ENCODE peak calls at places on chromosomes 13 and 19, in six cellular contexts. P, L, X, G, Z and C are unnamed samples.

GRCh38 chr19:16382775-16383543 is 58.3 kb downstream of the KLF2 start:
- DNase-seq in X (peak), Z (peak), L (peak), G (peak), P (peak), C (peak)

GRCh38 chr13:81686877-81687276 is 1346.0 kb upstream of the SPRY2 start:
- DNase-seq in L (no peak), X (peak), G (no peak), Z (no peak), P (no peak), C (no peak)

GRCh38 chr13:91468301-91468700 is 69.9 kb downstream of the GPC5 start:
- DNase-seq in X (no peak), G (no peak), P (peak), Z (no peak), L (peak), C (no peak)

GRCh38 chr13:32838985-32839384 is 177.2 kb upstream of the KL start:
- DNase-seq in Z (no peak), P (no peak), X (peak), L (peak), G (no peak), C (no peak)

GRCh38 chr19:48396010-48396870 is 2.8 kb downstream of the GRIN2D start:
- DNase-seq in X (no peak), G (no peak), P (no peak), L (no peak), Z (no peak), C (peak)

GRCh38 chr19:6737284-6737872 is at the start of gene GPR108:
- DNase-seq in L (peak), G (peak), P (peak), X (peak), Z (peak), C (peak)

GRCh38 chr19:53772943-53773342 is 51.2 kb downstream of the NLRP12 start:
- DNase-seq in Z (peak), P (peak), G (peak), L (peak), X (peak), C (no peak)

GRCh38 chr13:102903659-102904407 is 58.0 kb downstream of the ERCC5 start:
- DNase-seq in Z (no peak), X (peak), P (peak), L (peak), G (no peak), C (no peak)

GRCh38 chr13:106373304-106373988 is 162.0 kb downstream of the EFNB2 start:
- DNase-seq in Z (no peak), G (no peak), L (no peak), P (no peak), X (peak), C (no peak)

GRCh38 chr13:26007774-26008173 is 44.0 kb downstream of the SHISA2 start:
- DNase-seq in P (no peak), L (no peak), Z (no peak), X (peak), G (no peak), C (no peak)

GRCh38 chr13:76314495-76314894 is 571.7 kb downstream of the KCTD12 start:
- DNase-seq in P (no peak), X (no peak), L (no peak), Z (no peak), G (no peak), C (no peak)

GRCh38 chr13:98143601-98144500 is 957 bp downstream of the FARP1 start:
- DNase-seq in X (peak), G (no peak), Z (no peak), L (peak), P (peak), C (no peak)

GRCh38 chr19:45189971-45190370 is 11.4 kb downstream of the BLOC1S3 start:
- DNase-seq in P (no peak), L (no peak), G (no peak), Z (no peak), X (no peak), C (no peak)

GRCh38 chr19:57241181-57241580 is 749 bp downstream of the ZNF805 start:
- DNase-seq in G (no peak), Z (no peak), X (peak), L (peak), P (peak), C (no peak)

GRCh38 chr13:21212138-21212775 is 35.8 kb downstream of the MRPL57 start:
- DNase-seq in L (no peak), G (no peak), P (no peak), X (no peak), Z (no peak), C (no peak)

GRCh38 chr19:55156202-55157063 is 1.1 kb downstream of the TNNI3 start:
- DNase-seq in P (peak), L (peak), Z (peak), X (peak), G (peak), C (peak)

GRCh38 chr13:61727714-61728275 is 312.1 kb upstream of the PCDH20 start:
- DNase-seq in Z (no peak), L (no peak), X (no peak), P (peak), G (no peak), C (no peak)

GRCh38 chr13:33611016-33611805 is 206.7 kb upstream of the RFC3 start:
- DNase-seq in Z (peak), L (peak), X (no peak), P (no peak), G (no peak), C (no peak)

DNA sequence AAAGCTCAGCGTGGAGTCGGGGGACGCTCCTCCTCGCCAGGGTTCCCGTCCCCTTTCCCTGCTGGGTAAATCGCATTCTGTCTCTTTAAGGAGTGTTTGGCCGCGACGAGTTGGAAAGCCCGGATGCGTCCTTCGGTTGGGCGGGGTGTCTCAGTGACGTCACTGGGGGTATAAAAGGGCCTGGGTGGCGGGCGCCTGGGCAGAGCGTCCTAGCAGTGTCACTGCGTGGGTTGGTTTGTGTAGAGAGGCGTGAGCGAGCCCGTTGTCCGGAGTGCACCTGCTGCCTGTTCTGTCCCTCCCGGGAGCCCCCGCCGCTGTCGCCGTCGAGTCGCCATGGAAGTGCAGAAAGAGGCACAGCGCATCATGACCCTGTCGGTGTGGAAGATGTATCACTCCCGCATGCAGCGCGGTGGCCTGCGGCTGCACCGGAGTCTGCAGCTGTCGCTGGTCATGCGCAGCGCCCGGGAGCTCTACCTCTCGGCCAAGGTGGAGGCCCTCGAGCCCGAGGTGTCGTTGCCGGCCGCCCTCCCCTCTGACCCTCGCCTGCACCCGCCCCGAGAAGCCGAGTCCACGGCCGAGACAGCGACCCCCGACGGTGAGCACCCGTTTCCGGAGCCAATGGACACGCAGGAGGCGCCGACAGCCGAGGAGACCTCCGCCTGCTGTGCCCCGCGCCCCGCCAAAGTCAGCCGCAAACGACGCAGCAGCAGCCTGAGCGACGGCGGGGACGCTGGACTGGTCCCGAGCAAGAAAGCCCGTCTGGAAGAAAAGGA is 2.8 kb downstream of the IER2 start:
- DNase-seq in G (peak), L (peak), Z (peak), X (peak), P (peak), C (no peak)
- H2BK15ac ChIP-seq in G (no peak), L (peak), Z (peak), X (peak), P (no peak), C (peak)

GRCh38 chr19:10011974-10012373 is 1.3 kb upstream of the RDH8 start:
- DNase-seq in P (no peak), Z (no peak), G (no peak), X (no peak), L (no peak), C (no peak)
- H2BK15ac ChIP-seq in P (no peak), Z (no peak), G (no peak), X (no peak), L (no peak), C (no peak)

GRCh38 chr19:11198175-11198534 is 810 bp upstream of the KANK2 start:
- DNase-seq in X (no peak), G (no peak), P (no peak), L (no peak), Z (no peak), C (no peak)
- H2BK15ac ChIP-seq in X (peak), G (no peak), P (no peak), L (no peak), Z (no peak), C (no peak)

GRCh38 chr19:43308244-43308815 is 39.0 kb upstream of the PSG9 start:
- DNase-seq in G (no peak), Z (no peak), P (no peak), X (no peak), L (no peak), C (no peak)
- H2BK15ac ChIP-seq in G (no peak), Z (no peak), P (no peak), X (no peak), L (no peak), C (no peak)

DNA sequence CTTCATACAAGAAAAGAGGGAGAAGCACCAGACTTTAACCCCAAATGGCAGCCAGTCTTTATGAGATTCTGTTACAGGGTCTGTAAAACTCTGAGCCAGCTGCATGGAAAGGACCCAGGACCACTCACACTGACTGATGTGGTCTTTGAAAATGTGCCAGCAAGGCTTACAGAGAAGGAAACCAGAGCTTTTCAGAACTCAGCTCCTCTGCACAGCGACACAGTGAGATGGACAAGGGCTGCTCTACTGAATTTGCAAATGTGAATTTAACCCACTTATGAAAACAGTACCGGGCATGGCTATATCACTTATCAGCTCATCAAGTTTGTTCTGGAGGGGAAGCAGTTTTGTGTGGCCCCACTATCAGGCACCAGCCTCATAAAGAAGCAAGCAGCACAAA is 98.8 kb upstream of the SERP2 start:
- DNase-seq in X (no peak), P (no peak), L (peak), G (no peak), Z (no peak), C (no peak)
- H2BK15ac ChIP-seq in X (no peak), P (no peak), L (peak), G (no peak), Z (no peak), C (no peak)

GRCh38 chr19:2039959-2040646 is 10.9 kb downstream of the MKNK2 start:
- DNase-seq in X (no peak), L (no peak), P (no peak), Z (no peak), G (no peak), C (no peak)
- H2BK15ac ChIP-seq in X (no peak), L (no peak), P (no peak), Z (no peak), G (no peak), C (no peak)

DNA sequence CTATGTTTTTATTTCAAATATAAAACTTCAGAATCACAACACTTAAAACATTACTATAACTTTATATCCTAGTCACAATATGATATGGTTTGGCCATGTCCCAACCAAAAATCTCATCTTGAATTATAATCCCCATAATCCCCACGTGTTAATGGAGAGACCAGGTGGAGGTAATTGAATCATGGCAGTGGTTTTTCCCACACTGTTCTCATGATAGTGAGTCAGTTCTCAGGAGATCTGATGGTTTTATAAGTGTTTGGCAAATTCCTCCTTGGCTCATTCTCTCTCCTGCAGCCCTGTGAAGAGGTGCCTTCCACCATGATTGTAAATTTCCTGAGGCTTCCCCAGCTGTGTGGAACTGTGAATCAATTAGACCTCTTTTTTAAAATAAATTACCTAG is 307.6 kb downstream of the SPRY2 start:
- DNase-seq in Z (no peak), X (no peak), P (no peak), G (no peak), L (no peak), C (no peak)
- H2BK15ac ChIP-seq in Z (no peak), X (no peak), P (no peak), G (no peak), L (no peak), C (no peak)

GRCh38 chr19:33275559-33275932 is 26.8 kb downstream of the CEBPA start:
- DNase-seq in Z (no peak), X (no peak), L (no peak), P (no peak), G (no peak), C (no peak)

GRCh38 chr19:33275933-33276619 is 26.3 kb downstream of the CEBPA start:
- DNase-seq in G (no peak), X (no peak), Z (no peak), P (no peak), L (no peak), C (no peak)

GRCh38 chr19:33273881-33274662 is 28.3 kb downstream of the CEBPA start:
- DNase-seq in P (no peak), Z (no peak), G (no peak), L (peak), X (peak), C (no peak)

GRCh38 chr19:33273065-33273736 is 29.1 kb downstream of the CEBPA start:
- DNase-seq in X (no peak), Z (no peak), L (no peak), P (no peak), G (no peak), C (no peak)

GRCh38 chr19:33274663-33275558 is 27.4 kb downstream of the CEBPA start:
- DNase-seq in L (no peak), G (no peak), P (no peak), Z (no peak), X (no peak), C (no peak)
- H2BK15ac ChIP-seq in L (no peak), G (no peak), P (no peak), Z (peak), X (no peak), C (peak)

GRCh38 chr13:29527511-29527910 is 68.0 kb downstream of the SLC7A1 start:
- DNase-seq in Z (no peak), L (no peak), X (no peak), P (no peak), G (no peak), C (no peak)

GRCh38 chr13:29524176-29524575 is 71.3 kb downstream of the SLC7A1 start:
- DNase-seq in L (no peak), P (no peak), X (no peak), Z (no peak), G (no peak), C (no peak)

GRCh38 chr13:29526741-29527140 is 68.7 kb downstream of the SLC7A1 start:
- DNase-seq in Z (no peak), G (no peak), L (no peak), P (no peak), X (no peak), C (no peak)

GRCh38 chr13:29524641-29525040 is 70.8 kb downstream of the SLC7A1 start:
- DNase-seq in L (no peak), X (no peak), P (no peak), G (no peak), Z (no peak), C (no peak)

GRCh38 chr13:29525757-29526156 is 69.7 kb downstream of the SLC7A1 start:
- DNase-seq in Z (no peak), G (no peak), P (no peak), L (no peak), X (no peak), C (no peak)
- H2BK15ac ChIP-seq in Z (no peak), G (no peak), P (no peak), L (no peak), X (no peak), C (no peak)

GRCh38 chr13:93244918-93245280 is 18.3 kb downstream of the GPC6 start:
- DNase-seq in G (no peak), X (peak), P (no peak), Z (no peak), L (peak), C (no peak)
- H2BK15ac ChIP-seq in G (no peak), X (no peak), P (no peak), Z (no peak), L (no peak), C (no peak)